ENCODE peak calls at places on chromosomes 6 and 20, in four cellular contexts. W is GM23338, T is pancreas, F is A673. P is an unnamed sample.

GRCh38 chr6:93423542-93423941 is 4.2 kb upstream of the EPHA7 start:
- DNase-seq in W (peak), T (no peak), F (peak), P (peak)

GRCh38 chr6:124995131-124995530 is 32.9 kb downstream of the RNF217 start:
- DNase-seq in W (no peak), T (no peak), F (no peak), P (no peak)

GRCh38 chr6:44172759-44173500 is 14.3 kb downstream of the CAPN11 start:
- DNase-seq in W (peak), T (peak), F (peak), P (peak)

GRCh38 chr6:14713008-14713452 is 532.8 kb upstream of the JARID2 start:
- DNase-seq in W (no peak), T (no peak), F (no peak), P (no peak)

GRCh38 chr6:158476389-158476788 is 83.5 kb upstream of the TMEM181 start:
- DNase-seq in W (no peak), T (no peak), F (no peak), P (no peak)

GRCh38 chr6:95593025-95593424 is 15.7 kb downstream of the MANEA start:
- DNase-seq in W (no peak), T (no peak), F (no peak), P (no peak)

GRCh38 chr6:36539814-36540568 is 7.3 kb downstream of the STK38 start:
- DNase-seq in W (no peak), T (no peak), F (no peak), P (no peak)

GRCh38 chr6:14546036-14546435 is 428.5 kb downstream of the CD83 start:
- DNase-seq in W (no peak), T (no peak), F (no peak), P (no peak)

GRCh38 chr6:32114853-32115252 is 5.7 kb upstream of the TNXB start:
- DNase-seq in W (no peak), T (no peak), F (no peak), P (no peak)

GRCh38 chr6:106064766-106065165 is 21.4 kb upstream of the PRDM1 start:
- DNase-seq in W (no peak), T (no peak), F (no peak), P (no peak)

GRCh38 chr20:7285918-7286556 is 518.6 kb downstream of the BMP2 start:
- DNase-seq in W (peak), T (peak), F (peak), P (peak)

GRCh38 chr6:136501514-136501913 is 48.7 kb downstream of the MAP7 start:
- DNase-seq in W (no peak), T (no peak), F (no peak), P (no peak)

GRCh38 chr20:24790746-24791283 is 158.3 kb upstream of the CST7 start:
- DNase-seq in W (peak), T (no peak), F (no peak), P (no peak)

GRCh38 chr6:127341471-127342202 is 1.8 kb downstream of the ECHDC1 start:
- DNase-seq in W (no peak), T (no peak), F (no peak), P (no peak)

GRCh38 chr20:24027229-24027628 is 38.6 kb upstream of the GGTLC1 start:
- DNase-seq in W (no peak), T (no peak), F (peak), P (no peak)

GRCh38 chr6:90098025-90098474 is 198.6 kb downstream of the BACH2 start:
- DNase-seq in W (no peak), T (no peak), F (peak), P (no peak)

GRCh38 chr6:156633291-156633690 is 143.9 kb upstream of the ARID1B start:
- DNase-seq in W (no peak), T (no peak), F (no peak), P (no peak)

GRCh38 chr6:10421508-10422281 is 6.8 kb upstream of the TFAP2A start:
- DNase-seq in W (peak), T (no peak), F (no peak), P (no peak)

DNA sequence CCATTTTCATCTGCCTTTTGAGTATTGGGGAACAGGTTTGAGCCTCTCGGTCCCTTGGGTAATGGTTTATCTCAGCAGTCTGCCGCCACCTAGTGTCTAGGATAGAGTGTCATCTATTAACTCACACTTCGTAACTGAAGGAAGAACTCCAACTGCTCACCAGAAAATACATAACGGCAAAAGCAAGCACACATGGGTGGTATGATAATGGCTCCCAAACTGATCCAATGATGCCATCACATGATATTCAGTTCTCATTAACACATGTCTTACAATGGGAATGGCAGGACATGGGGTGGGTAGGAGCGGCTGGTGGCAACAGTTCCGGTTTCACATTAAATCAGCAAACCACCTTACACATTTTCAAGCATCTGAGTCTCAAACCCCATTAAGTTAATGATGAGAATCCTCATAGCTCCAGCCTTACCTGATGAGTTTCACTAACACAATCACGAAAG is 110.7 kb upstream of the PHACTR1 start:
- DNase-seq in W (peak), T (no peak), F (peak), P (peak)
- H3K4me3 ChIP-seq in W (no peak), T (no peak), F (no peak), P (no peak)

GRCh38 chr20:10225439-10226080 is 6.9 kb downstream of the SNAP25 start:
- DNase-seq in W (peak), T (no peak), F (peak), P (no peak)
- TF ChIP-seq CTCF in W (peak), T (no peak), F (peak), P (peak)

DNA sequence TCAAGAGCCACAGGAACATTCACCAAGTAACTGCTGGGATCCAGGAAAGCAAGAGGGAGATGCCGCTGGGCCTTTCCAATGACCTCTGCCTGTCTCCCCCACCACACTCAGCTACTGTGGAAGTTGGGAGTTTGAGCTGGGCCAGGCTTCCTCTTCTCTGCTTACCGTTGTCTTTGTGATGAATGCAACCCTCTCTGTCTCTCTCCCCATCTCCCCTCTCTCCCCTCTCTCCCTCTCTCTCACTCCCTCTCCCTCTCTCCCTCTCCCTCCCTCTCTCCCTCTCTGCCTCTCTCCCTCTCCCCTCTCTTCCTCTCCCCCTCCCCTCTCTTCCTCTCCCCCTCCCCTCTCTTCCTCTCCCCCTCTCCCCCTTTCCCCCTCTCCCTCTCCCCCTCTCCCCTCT is 54.8 kb downstream of the EDN3 start:
- DNase-seq in W (no peak), T (no peak), F (no peak), P (no peak)
- H3K27ac ChIP-seq in W (no peak), T (no peak), F (no peak), P (no peak)

GRCh38 chr6:21109421-21110178 is 484.0 kb upstream of the SOX4 start:
- DNase-seq in W (no peak), T (no peak), F (peak), P (no peak)
- H3K4me3 ChIP-seq in W (no peak), T (no peak), F (no peak), P (no peak)

P was measured in WERI-Rb-1.